ENCODE peak calls at places on chromosome 11, in seven cellular contexts. One of them, this sample, is unnamed.

GRCh38 chr11:537622-538430 is 499 bp downstream of the LRRC56 start:
- DNase-seq in stimulated activated CD4-positive, alpha-beta T cell treated with anti-CD3 and anti-CD28 coated beads, TNF-alpha, amount 100 ng/mL, for 24 hours: no peak
- DNase-seq in AG08395: no peak
- DNase-seq in T-helper 1 cell: no peak
- DNase-seq in Kasumi-1: no peak
- DNase-seq in sigmoid colon: peak
- DNase-seq in fibroblast of mammary gland: no peak
- DNase-seq in this sample: no peak

GRCh38 chr11:62832346-62833234 is at the start of gene TEX54:
- DNase-seq in fibroblast of mammary gland: peak
- DNase-seq in sigmoid colon: peak
- DNase-seq in Kasumi-1: peak
- DNase-seq in AG08395: no peak
- DNase-seq in T-helper 1 cell: no peak
- DNase-seq in stimulated activated CD4-positive, alpha-beta T cell treated with anti-CD3 and anti-CD28 coated beads, TNF-alpha, amount 100 ng/mL, for 24 hours: no peak
- DNase-seq in this sample: no peak

GRCh38 chr11:86108890-86109638 is 40.2 kb upstream of the PICALM start:
- DNase-seq in fibroblast of mammary gland: no peak
- DNase-seq in sigmoid colon: no peak
- DNase-seq in stimulated activated CD4-positive, alpha-beta T cell treated with anti-CD3 and anti-CD28 coated beads, TNF-alpha, amount 100 ng/mL, for 24 hours: no peak
- DNase-seq in AG08395: no peak
- DNase-seq in T-helper 1 cell: no peak
- DNase-seq in Kasumi-1: no peak
- DNase-seq in this sample: no peak

GRCh38 chr11:129862123-129862522 is 33.3 kb downstream of the NFRKB start:
- DNase-seq in stimulated activated CD4-positive, alpha-beta T cell treated with anti-CD3 and anti-CD28 coated beads, TNF-alpha, amount 100 ng/mL, for 24 hours: no peak
- DNase-seq in Kasumi-1: no peak
- DNase-seq in sigmoid colon: no peak
- DNase-seq in T-helper 1 cell: no peak
- DNase-seq in AG08395: no peak
- DNase-seq in fibroblast of mammary gland: no peak
- DNase-seq in this sample: no peak

GRCh38 chr11:118301600-118302195 is 2.8 kb upstream of the CD3E start:
- DNase-seq in AG08395: no peak
- DNase-seq in T-helper 1 cell: no peak
- DNase-seq in fibroblast of mammary gland: no peak
- DNase-seq in sigmoid colon: no peak
- DNase-seq in Kasumi-1: no peak
- DNase-seq in stimulated activated CD4-positive, alpha-beta T cell treated with anti-CD3 and anti-CD28 coated beads, TNF-alpha, amount 100 ng/mL, for 24 hours: no peak
- DNase-seq in this sample: no peak

GRCh38 chr11:34640050-34640971 is 19.4 kb downstream of the EHF start:
- DNase-seq in Kasumi-1: no peak
- DNase-seq in AG08395: no peak
- DNase-seq in stimulated activated CD4-positive, alpha-beta T cell treated with anti-CD3 and anti-CD28 coated beads, TNF-alpha, amount 100 ng/mL, for 24 hours: no peak
- DNase-seq in T-helper 1 cell: no peak
- DNase-seq in fibroblast of mammary gland: no peak
- DNase-seq in sigmoid colon: no peak
- DNase-seq in this sample: no peak

GRCh38 chr11:68345776-68346728 is 33.7 kb downstream of the LRP5 start:
- DNase-seq in sigmoid colon: no peak
- DNase-seq in T-helper 1 cell: no peak
- DNase-seq in fibroblast of mammary gland: no peak
- DNase-seq in AG08395: no peak
- DNase-seq in stimulated activated CD4-positive, alpha-beta T cell treated with anti-CD3 and anti-CD28 coated beads, TNF-alpha, amount 100 ng/mL, for 24 hours: no peak
- DNase-seq in Kasumi-1: no peak
- DNase-seq in this sample: no peak

GRCh38 chr11:70111269-70112016 is 33.3 kb downstream of the ANO1 start:
- DNase-seq in AG08395: peak
- DNase-seq in sigmoid colon: no peak
- DNase-seq in stimulated activated CD4-positive, alpha-beta T cell treated with anti-CD3 and anti-CD28 coated beads, TNF-alpha, amount 100 ng/mL, for 24 hours: no peak
- DNase-seq in fibroblast of mammary gland: no peak
- DNase-seq in Kasumi-1: peak
- DNase-seq in T-helper 1 cell: no peak
- DNase-seq in this sample: peak

GRCh38 chr11:91231226-91231625 is 993.4 kb upstream of the FAT3 start:
- DNase-seq in sigmoid colon: no peak
- DNase-seq in fibroblast of mammary gland: no peak
- DNase-seq in AG08395: no peak
- DNase-seq in stimulated activated CD4-positive, alpha-beta T cell treated with anti-CD3 and anti-CD28 coated beads, TNF-alpha, amount 100 ng/mL, for 24 hours: no peak
- DNase-seq in T-helper 1 cell: no peak
- DNase-seq in Kasumi-1: no peak
- DNase-seq in this sample: no peak

GRCh38 chr11:61011950-61012830 is 40.7 kb downstream of the CD6 start:
- DNase-seq in Kasumi-1: peak
- DNase-seq in stimulated activated CD4-positive, alpha-beta T cell treated with anti-CD3 and anti-CD28 coated beads, TNF-alpha, amount 100 ng/mL, for 24 hours: no peak
- DNase-seq in fibroblast of mammary gland: peak
- DNase-seq in AG08395: no peak
- DNase-seq in T-helper 1 cell: no peak
- DNase-seq in sigmoid colon: no peak
- DNase-seq in this sample: no peak

GRCh38 chr11:19466314-19466713 is 225.6 kb upstream of the E2F8 start:
- DNase-seq in stimulated activated CD4-positive, alpha-beta T cell treated with anti-CD3 and anti-CD28 coated beads, TNF-alpha, amount 100 ng/mL, for 24 hours: no peak
- DNase-seq in AG08395: no peak
- DNase-seq in T-helper 1 cell: no peak
- DNase-seq in fibroblast of mammary gland: no peak
- DNase-seq in sigmoid colon: no peak
- DNase-seq in Kasumi-1: no peak
- DNase-seq in this sample: no peak

GRCh38 chr11:119195680-119196079 is 10.4 kb downstream of the NHERF4 start:
- DNase-seq in sigmoid colon: no peak
- DNase-seq in fibroblast of mammary gland: peak
- DNase-seq in T-helper 1 cell: no peak
- DNase-seq in Kasumi-1: no peak
- DNase-seq in AG08395: peak
- DNase-seq in stimulated activated CD4-positive, alpha-beta T cell treated with anti-CD3 and anti-CD28 coated beads, TNF-alpha, amount 100 ng/mL, for 24 hours: no peak
- DNase-seq in this sample: no peak

GRCh38 chr11:114279778-114280532 is 16.2 kb upstream of the NNMT start:
- DNase-seq in fibroblast of mammary gland: peak
- DNase-seq in T-helper 1 cell: no peak
- DNase-seq in sigmoid colon: no peak
- DNase-seq in AG08395: peak
- DNase-seq in Kasumi-1: no peak
- DNase-seq in stimulated activated CD4-positive, alpha-beta T cell treated with anti-CD3 and anti-CD28 coated beads, TNF-alpha, amount 100 ng/mL, for 24 hours: no peak
- DNase-seq in this sample: no peak

GRCh38 chr11:83063073-83063754 is 8.5 kb downstream of the RAB30 start:
- DNase-seq in stimulated activated CD4-positive, alpha-beta T cell treated with anti-CD3 and anti-CD28 coated beads, TNF-alpha, amount 100 ng/mL, for 24 hours: no peak
- DNase-seq in fibroblast of mammary gland: peak
- DNase-seq in AG08395: peak
- DNase-seq in Kasumi-1: no peak
- DNase-seq in sigmoid colon: no peak
- DNase-seq in T-helper 1 cell: no peak
- DNase-seq in this sample: peak

GRCh38 chr11:57527056-57527631 is 3.4 kb downstream of the TIMM10 start:
- DNase-seq in fibroblast of mammary gland: peak
- DNase-seq in AG08395: peak
- DNase-seq in stimulated activated CD4-positive, alpha-beta T cell treated with anti-CD3 and anti-CD28 coated beads, TNF-alpha, amount 100 ng/mL, for 24 hours: peak
- DNase-seq in Kasumi-1: peak
- DNase-seq in sigmoid colon: peak
- DNase-seq in T-helper 1 cell: peak
- DNase-seq in this sample: no peak

GRCh38 chr11:111725621-111726020 is 40.6 kb downstream of the PPP2R1B start:
- DNase-seq in Kasumi-1: no peak
- DNase-seq in T-helper 1 cell: no peak
- DNase-seq in sigmoid colon: no peak
- DNase-seq in fibroblast of mammary gland: no peak
- DNase-seq in stimulated activated CD4-positive, alpha-beta T cell treated with anti-CD3 and anti-CD28 coated beads, TNF-alpha, amount 100 ng/mL, for 24 hours: no peak
- DNase-seq in AG08395: no peak
- DNase-seq in this sample: no peak

GRCh38 chr11:94142308-94143277 is 14.0 kb downstream of the PANX1 start:
- DNase-seq in Kasumi-1: no peak
- DNase-seq in AG08395: no peak
- DNase-seq in stimulated activated CD4-positive, alpha-beta T cell treated with anti-CD3 and anti-CD28 coated beads, TNF-alpha, amount 100 ng/mL, for 24 hours: no peak
- DNase-seq in fibroblast of mammary gland: no peak
- DNase-seq in sigmoid colon: no peak
- DNase-seq in T-helper 1 cell: no peak
- DNase-seq in this sample: no peak

GRCh38 chr11:119673389-119674336 is 55.3 kb downstream of the NECTIN1 start:
- DNase-seq in T-helper 1 cell: no peak
- DNase-seq in fibroblast of mammary gland: no peak
- DNase-seq in Kasumi-1: peak
- DNase-seq in sigmoid colon: no peak
- DNase-seq in AG08395: no peak
- DNase-seq in stimulated activated CD4-positive, alpha-beta T cell treated with anti-CD3 and anti-CD28 coated beads, TNF-alpha, amount 100 ng/mL, for 24 hours: no peak
- DNase-seq in this sample: no peak

GRCh38 chr11:62792193-62792575 is 378 bp upstream of the TMEM223 start:
- DNase-seq in AG08395: no peak
- DNase-seq in T-helper 1 cell: no peak
- DNase-seq in stimulated activated CD4-positive, alpha-beta T cell treated with anti-CD3 and anti-CD28 coated beads, TNF-alpha, amount 100 ng/mL, for 24 hours: no peak
- DNase-seq in Kasumi-1: no peak
- DNase-seq in sigmoid colon: peak
- DNase-seq in fibroblast of mammary gland: no peak
- DNase-seq in this sample: no peak